ENCODE peak calls at places on chromosomes 7 and 10, in four cellular contexts. V is K562, C is HCT116, U is HepG2. K is an unnamed sample.
A peak's percentile ranks its signal among the peaks of the same experiment; 100 is the strongest.

GRCh38 chr7:65951837-65952578 is 30.0 kb downstream of the GUSB start:
- DNase-seq in V (no peak), C (no peak), U (no peak), K (no peak)

GRCh38 chr10:49744924-49745605 is 17.1 kb downstream of the OGDHL start:
- DNase-seq in V (no peak), C (no peak), U (no peak), K (no peak)

GRCh38 chr7:69860486-69860885 is 262.2 kb downstream of the AUTS2 start:
- DNase-seq in V (no peak), C (no peak), U (no peak), K (no peak)

GRCh38 chr10:118832242-118832651 is 77.5 kb upstream of the CACUL1 start:
- DNase-seq in V (no peak), C (no peak), U (no peak), K (no peak)

GRCh38 chr7:14836571-14837189 is 65.9 kb downstream of the DGKB start:
- DNase-seq in V (no peak), C (peak; percentile 10), U (no peak), K (peak; percentile 7)

GRCh38 chr10:130747946-130748345 is 563.6 kb downstream of the TCERG1L start:
- DNase-seq in V (no peak), C (no peak), U (no peak), K (no peak)

GRCh38 chr10:101716891-101717659 is 22.1 kb upstream of the FBXW4 start:
- DNase-seq in V (no peak), C (no peak), U (no peak), K (no peak)

GRCh38 chr7:29563590-29564454 is at the start of gene PRR15:
- DNase-seq in V (no peak), C (peak; percentile 76), U (peak; percentile 64), K (no peak)

GRCh38 chr7:87926581-87927461 is 7.2 kb upstream of the ADAM22 start:
- DNase-seq in V (no peak), C (no peak), U (peak; percentile 30), K (no peak)

GRCh38 chr10:103793920-103794883 is 61.2 kb downstream of the SH3PXD2A start:
- DNase-seq in V (no peak), C (no peak), U (peak; percentile 99), K (no peak)

GRCh38 chr7:171364-171904 is 20.9 kb upstream of the FAM20C start:
- DNase-seq in V (no peak), C (no peak), U (no peak), K (no peak)

GRCh38 chr10:7407368-7408002 is 3.3 kb downstream of the SFMBT2 start:
- DNase-seq in V (no peak), C (no peak), U (no peak), K (no peak)

GRCh38 chr7:157558516-157558874 is 221.7 kb downstream of the DNAJB6 start:
- DNase-seq in V (no peak), C (no peak), U (no peak), K (no peak)

GRCh38 chr10:62302760-62303159 is 34.1 kb upstream of the RTKN2 start:
- DNase-seq in V (no peak), C (no peak), U (no peak), K (no peak)
- TF ChIP-seq TCF7L2 in V (no peak), C (no peak), U (no peak), K (no peak)

DNA sequence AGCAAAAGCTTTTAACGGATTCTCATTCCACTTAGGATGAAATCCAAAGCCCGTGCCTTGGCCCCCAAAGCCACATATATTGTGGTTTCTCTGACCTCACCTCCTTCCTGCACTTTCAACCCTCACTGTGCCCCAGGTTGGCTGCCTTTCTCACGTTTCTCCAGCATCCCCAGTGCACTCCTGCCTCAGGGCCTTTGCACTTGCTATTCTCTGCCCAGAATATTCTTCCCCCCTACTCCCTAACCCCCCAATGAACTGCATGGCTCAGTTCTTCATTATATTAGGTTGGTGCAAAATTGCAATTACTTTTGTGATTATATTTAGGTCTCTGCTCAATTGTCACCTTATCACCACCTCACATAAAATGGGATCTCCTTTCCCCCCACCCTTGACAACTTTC is 34.2 kb downstream of the MYOF start:
- DNase-seq in V (no peak), C (no peak), U (no peak), K (no peak)
- H3K4me1 ChIP-seq in V (no peaks in the 10 kb centered on the region), C (peaks cover 88% of the 10 kb centered on the region), U (peaks cover 37% of the 10 kb centered on the region), K (peaks cover 66% of the 10 kb centered on the region)

GRCh38 chr7:8435597-8436243 is 2.3 kb downstream of the NXPH1 start:
- DNase-seq in V (no peak), C (no peak), U (no peak), K (no peak)

GRCh38 chr7:8435120-8435519 is 1.7 kb downstream of the NXPH1 start:
- DNase-seq in V (no peak), C (no peak), U (no peak), K (no peak)

GRCh38 chr7:8434290-8435002 is 1.0 kb downstream of the NXPH1 start:
- DNase-seq in V (no peak), C (no peak), U (no peak), K (no peak)

GRCh38 chr7:8433477-8434289 is at the start of gene NXPH1:
- DNase-seq in V (peak; percentile 67), C (no peak), U (peak; percentile 37), K (no peak)

DNA sequence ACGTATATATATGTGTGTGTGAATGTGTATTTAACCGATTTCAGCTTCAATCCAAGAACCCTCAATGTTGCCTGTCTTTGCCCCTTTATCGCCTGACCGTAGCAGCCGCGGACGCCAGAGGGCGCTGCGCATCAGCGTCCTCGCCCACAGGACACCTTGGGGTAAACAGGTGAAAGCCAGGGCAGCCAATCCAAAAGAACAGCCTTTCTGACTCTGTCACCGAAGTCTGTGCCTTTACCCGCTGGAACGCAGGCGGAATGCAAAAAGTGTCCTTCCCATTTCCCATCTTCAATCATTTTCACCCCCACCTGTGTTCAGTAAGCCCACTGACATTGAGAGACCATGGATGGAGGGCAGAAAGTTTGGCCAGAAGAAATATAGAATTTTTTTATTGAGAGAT is 3.6 kb downstream of the NXPH1 start:
- DNase-seq in V (peak; percentile 71), C (peak; percentile 50), U (peak; percentile 23), K (no peak)
- TF ChIP-seq TCF7L2 in V (no peak), C (no peak), U (no peak), K (no peak)

GRCh38 chr10:4131407-4132215 is 346.6 kb upstream of the KLF6 start:
- DNase-seq in V (no peak), C (no peak), U (no peak), K (no peak)

GRCh38 chr10:4127518-4128315 is 342.7 kb upstream of the KLF6 start:
- DNase-seq in V (no peak), C (no peak), U (peak; percentile 26), K (no peak)

GRCh38 chr10:4132216-4132556 is 347.2 kb upstream of the KLF6 start:
- DNase-seq in V (no peak), C (no peak), U (no peak), K (no peak)

GRCh38 chr10:4130685-4131084 is 345.7 kb upstream of the KLF6 start:
- DNase-seq in V (no peak), C (no peak), U (no peak), K (no peak)

DNA sequence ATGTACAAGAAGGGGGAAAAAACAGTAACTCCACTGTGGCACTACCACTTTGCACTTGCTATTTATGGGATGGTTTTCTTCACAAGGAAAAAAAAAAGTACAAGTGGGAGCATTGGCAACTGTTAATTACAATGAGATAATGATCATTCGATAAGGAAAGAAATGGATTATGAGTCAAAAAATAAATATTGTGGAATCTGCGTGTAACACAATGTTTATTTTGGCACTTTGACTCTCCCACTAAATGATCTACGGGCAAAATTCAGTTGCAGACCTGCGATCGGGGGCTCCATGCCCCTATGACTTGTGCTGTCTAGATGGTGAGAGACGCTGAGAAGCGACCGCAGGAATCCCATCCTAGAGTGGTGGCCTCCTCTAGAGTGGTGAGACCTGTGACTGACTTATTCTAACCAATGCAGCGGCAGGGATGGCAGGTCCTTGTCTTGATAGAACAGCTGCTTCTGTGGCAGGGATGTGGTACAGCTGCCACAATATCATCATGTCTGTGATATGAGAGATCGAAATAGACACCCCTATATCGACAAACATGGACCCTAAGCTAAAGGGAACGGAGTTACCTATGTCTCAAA is 345.0 kb upstream of the KLF6 start:
- DNase-seq in V (no peak), C (no peak), U (no peak), K (no peak)
- H3K4me1 ChIP-seq in V (no peaks in the 10 kb centered on the region), C (peaks cover 23% of the 10 kb centered on the region), U (peaks cover 26% of the 10 kb centered on the region), K (peaks cover 11% of the 10 kb centered on the region)

GRCh38 chr7:41695661-41696322 is 7.1 kb downstream of the INHBA start:
- DNase-seq in V (no peak), C (no peak), U (no peak), K (no peak)

GRCh38 chr7:41694490-41694889 is 8.4 kb downstream of the INHBA start:
- DNase-seq in V (no peak), C (no peak), U (no peak), K (no peak)

GRCh38 chr7:41696323-41696916 is 6.5 kb downstream of the INHBA start:
- DNase-seq in V (peak; percentile 45), C (peak; percentile 39), U (peak; percentile 45), K (no peak)

GRCh38 chr7:41691286-41691966 is 11.5 kb downstream of the INHBA start:
- DNase-seq in V (no peak), C (no peak), U (no peak), K (no peak)

GRCh38 chr7:41693150-41693997 is 9.5 kb downstream of the INHBA start:
- DNase-seq in V (no peak), C (no peak), U (no peak), K (no peak)
- TF ChIP-seq TCF7L2 in V (no peak), C (no peak), U (no peak), K (no peak)

DNA sequence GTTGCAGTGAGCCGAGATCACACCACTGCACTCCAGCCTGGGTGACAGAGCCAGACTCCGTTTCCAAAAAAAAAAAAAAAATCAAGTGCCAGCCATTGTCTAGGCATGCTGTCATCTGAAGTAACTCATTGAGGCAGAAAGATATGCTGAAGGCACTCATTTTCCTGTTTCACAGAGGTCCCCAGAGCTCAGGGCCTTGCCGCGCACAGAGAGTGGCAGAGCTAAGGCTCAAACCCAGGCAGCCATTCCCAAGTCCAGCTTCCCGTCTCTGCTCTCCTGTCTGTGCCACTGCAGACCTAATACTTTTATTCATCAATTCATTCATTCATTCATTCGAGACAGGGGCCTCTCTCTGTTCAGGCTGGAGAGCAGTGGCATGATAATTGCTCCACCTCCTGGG is 3.5 kb downstream of the GRIFIN start:
- DNase-seq in V (no peak), C (no peak), U (no peak), K (no peak)
- H3K4me1 ChIP-seq in V (no peaks in the 10 kb centered on the region), C (peaks cover 19% of the 10 kb centered on the region), U (peaks cover 51% of the 10 kb centered on the region), K (peaks cover 11% of the 10 kb centered on the region)